ENCODE peak calls at places on chromosome 6, in seven cellular contexts. X is foreskin keratinocyte; C is left ventricle myocardium inferior; K is NT2/D1; Y is fibroblast of lung; A is CD8-positive, alpha-beta T cell; M is ovary. P is an unnamed sample.
A peak's percentile ranks its signal among the peaks of the same experiment; 100 is the strongest.

GRCh38 chr6:108661430-108661829 is 100.7 kb downstream of the FOXO3 start:
- DNase-seq in M (no peak), Y (peak; percentile 73), C (no peak), X (peak; percentile 70), K (no peak), A (no peak), P (no peak)

GRCh38 chr6:142207265-142207877 is 60.3 kb downstream of the VTA1 start:
- DNase-seq in C (peak; percentile 16), M (no peak), K (peak; percentile 25), X (peak; percentile 27), Y (peak; percentile 74), A (peak; percentile 43), P (no peak)

GRCh38 chr6:158500016-158500735 is 59.7 kb upstream of the TMEM181 start:
- DNase-seq in K (peak; percentile 6), Y (peak; percentile 49), M (no peak), X (peak; percentile 53), C (no peak), A (no peak), P (no peak)

GRCh38 chr6:5905431-5906339 is 101.0 kb downstream of the NRN1 start:
- DNase-seq in K (no peak), Y (peak; percentile 85), M (no peak), A (no peak), C (peak; percentile 80), X (peak; percentile 76), P (peak; percentile 75)

GRCh38 chr6:41167173-41167963 is 4.5 kb upstream of the TREM2 start:
- DNase-seq in A (no peak), X (peak; percentile 32), C (no peak), M (no peak), K (no peak), Y (peak; percentile 11), P (no peak)

GRCh38 chr6:124961468-124961783 is 811 bp upstream of the RNF217 start:
- DNase-seq in M (no peak), Y (no peak), C (no peak), K (no peak), X (no peak), A (no peak), P (no peak)

GRCh38 chr6:132253906-132254305 is 147.4 kb downstream of the MOXD1 start:
- DNase-seq in Y (no peak), C (no peak), A (no peak), X (no peak), K (peak; percentile 6), M (no peak), P (no peak)

GRCh38 chr6:127436578-127437110 is 22.5 kb downstream of the KIAA0408 start:
- DNase-seq in X (no peak), K (no peak), A (no peak), Y (no peak), C (no peak), M (no peak), P (no peak)

GRCh38 chr6:161301338-161301737 is 27.5 kb upstream of the AGPAT4 start:
- DNase-seq in A (no peak), C (peak; percentile 17), X (peak; percentile 81), M (no peak), K (no peak), Y (peak; percentile 84), P (no peak)

GRCh38 chr6:68343901-68344300 is 291.2 kb upstream of the ADGRB3 start:
- DNase-seq in C (no peak), A (no peak), K (peak; percentile 40), Y (peak; percentile 72), X (peak; percentile 7), M (no peak), P (no peak)

GRCh38 chr6:130075879-130076278 is 57.5 kb downstream of the L3MBTL3 start:
- DNase-seq in C (no peak), X (no peak), M (no peak), Y (peak; percentile 8), K (no peak), A (no peak), P (no peak)

GRCh38 chr6:137871299-137871698 is 4.2 kb downstream of the TNFAIP3 start:
- DNase-seq in M (no peak), Y (no peak), C (no peak), K (no peak), X (no peak), A (no peak), P (no peak)

GRCh38 chr6:137869781-137870180 is 2.7 kb downstream of the TNFAIP3 start:
- DNase-seq in C (no peak), A (no peak), X (peak; percentile 20), K (no peak), Y (no peak), M (no peak), P (no peak)

GRCh38 chr6:137870286-137870685 is 3.2 kb downstream of the TNFAIP3 start:
- DNase-seq in M (no peak), A (no peak), C (no peak), K (no peak), Y (no peak), X (no peak), P (no peak)

GRCh38 chr6:137872071-137872470 is 5.0 kb downstream of the TNFAIP3 start:
- DNase-seq in Y (no peak), K (no peak), X (peak; percentile 51), C (no peak), A (no peak), M (no peak), P (no peak)

DNA sequence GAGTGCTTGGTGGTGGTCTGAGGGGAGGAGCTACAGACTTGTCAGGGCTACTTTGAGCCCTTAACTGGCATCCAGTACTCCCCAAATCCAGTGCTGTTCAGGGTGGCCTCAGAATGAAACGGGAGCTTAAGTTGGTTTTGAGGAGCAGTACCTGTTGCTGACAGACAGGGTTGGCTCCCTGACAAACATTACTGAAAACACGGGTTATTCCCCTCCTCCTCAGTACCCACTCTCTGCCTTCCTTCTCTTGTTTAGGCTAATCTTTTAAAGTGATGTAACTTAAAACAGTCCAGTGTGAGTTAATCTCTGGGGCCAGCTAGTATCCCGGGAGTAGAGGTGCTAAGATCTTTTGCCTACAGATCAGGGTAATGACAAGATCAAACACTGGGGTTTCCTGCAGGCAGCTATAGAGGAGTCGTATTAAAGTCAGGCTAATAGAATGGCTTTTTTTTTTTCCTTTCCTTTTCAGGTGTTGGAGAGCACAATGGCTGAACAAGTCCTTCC is 3.7 kb downstream of the TNFAIP3 start:
- DNase-seq in K (no peak), M (no peak), X (peak; percentile 57), A (no peak), C (no peak), Y (no peak), P (no peak)
- H3K4me1 ChIP-seq in K (no peaks in the 10 kb centered on the region), M (peaks cover 13% of the 10 kb centered on the region), X (peaks cover 24% of the 10 kb centered on the region), A (peaks cover 61% of the 10 kb centered on the region), C (peaks cover 84% of the 10 kb centered on the region), Y (peaks cover 17% of the 10 kb centered on the region), P (peaks cover 5% of the 10 kb centered on the region)

GRCh38 chr6:36128073-36128472 is 2.2 kb upstream of the MAPK13 start:
- DNase-seq in K (no peak), M (no peak), C (no peak), X (no peak), Y (no peak), A (no peak), P (no peak)
- H3K4me1 ChIP-seq in K (peaks cover 8% of the 10 kb centered on the region), M (peaks cover 14% of the 10 kb centered on the region), C (peaks cover 27% of the 10 kb centered on the region), X (no peaks in the 10 kb centered on the region), Y (peaks cover 31% of the 10 kb centered on the region), A (peaks cover 69% of the 10 kb centered on the region), P (peaks cover 33% of the 10 kb centered on the region)

DNA sequence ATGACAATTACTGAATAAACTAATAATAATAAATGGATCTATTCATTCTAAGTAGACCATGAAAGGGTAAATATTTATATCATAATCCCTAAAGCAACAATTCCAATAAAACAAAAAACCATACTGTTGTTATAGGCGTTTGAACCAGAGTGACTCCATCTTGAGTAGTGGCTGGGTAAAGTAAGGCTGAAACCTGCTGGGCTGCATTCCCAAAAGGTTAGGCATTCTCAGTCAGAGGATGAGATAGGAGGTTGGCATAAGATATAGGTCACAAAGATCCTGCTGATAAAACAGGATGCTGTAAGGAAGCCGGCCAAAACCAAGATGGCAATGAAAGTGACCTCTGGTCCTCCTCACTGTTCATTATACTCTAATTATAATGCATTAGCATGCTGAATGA is 8.3 kb downstream of the OR2H1 start:
- DNase-seq in X (peak; percentile 52), A (no peak), M (no peak), Y (no peak), C (no peak), K (no peak), P (no peak)
- H3K4me1 ChIP-seq in X (peaks cover 12% of the 10 kb centered on the region), A (no peaks in the 10 kb centered on the region), M (no peaks in the 10 kb centered on the region), Y (no peaks in the 10 kb centered on the region), C (no peaks in the 10 kb centered on the region), K (no peaks in the 10 kb centered on the region), P (no peaks in the 10 kb centered on the region)

GRCh38 chr6:2850480-2851150 is 9.0 kb upstream of the SERPINB1 start:
- DNase-seq in X (no peak), C (no peak), A (no peak), K (no peak), Y (no peak), M (no peak), P (no peak)
- H3K4me1 ChIP-seq in X (peaks cover 6% of the 10 kb centered on the region), C (peaks cover 48% of the 10 kb centered on the region), A (peaks cover 45% of the 10 kb centered on the region), K (peaks cover 4% of the 10 kb centered on the region), Y (peaks cover 16% of the 10 kb centered on the region), M (peaks cover 6% of the 10 kb centered on the region), P (peaks cover 20% of the 10 kb centered on the region)

GRCh38 chr6:133689863-133690262 is 199.1 kb upstream of the TCF21 start:
- DNase-seq in C (no peak), M (no peak), Y (no peak), A (no peak), X (no peak), K (no peak), P (no peak)
- H3K4me1 ChIP-seq in C (no peaks in the 10 kb centered on the region), M (no peaks in the 10 kb centered on the region), Y (no peaks in the 10 kb centered on the region), A (no peaks in the 10 kb centered on the region), X (no peaks in the 10 kb centered on the region), K (no peaks in the 10 kb centered on the region), P (no peaks in the 10 kb centered on the region)

GRCh38 chr6:117602899-117603588 is 733 bp upstream of the GOPC start:
- DNase-seq in Y (no peak), M (no peak), A (no peak), C (no peak), X (no peak), K (no peak), P (no peak)
- H3K4me1 ChIP-seq in Y (no peaks in the 10 kb centered on the region), M (peaks cover 3% of the 10 kb centered on the region), A (peaks cover 16% of the 10 kb centered on the region), C (peaks cover 49% of the 10 kb centered on the region), X (peaks cover 5% of the 10 kb centered on the region), K (no peaks in the 10 kb centered on the region), P (no peaks in the 10 kb centered on the region)

DNA sequence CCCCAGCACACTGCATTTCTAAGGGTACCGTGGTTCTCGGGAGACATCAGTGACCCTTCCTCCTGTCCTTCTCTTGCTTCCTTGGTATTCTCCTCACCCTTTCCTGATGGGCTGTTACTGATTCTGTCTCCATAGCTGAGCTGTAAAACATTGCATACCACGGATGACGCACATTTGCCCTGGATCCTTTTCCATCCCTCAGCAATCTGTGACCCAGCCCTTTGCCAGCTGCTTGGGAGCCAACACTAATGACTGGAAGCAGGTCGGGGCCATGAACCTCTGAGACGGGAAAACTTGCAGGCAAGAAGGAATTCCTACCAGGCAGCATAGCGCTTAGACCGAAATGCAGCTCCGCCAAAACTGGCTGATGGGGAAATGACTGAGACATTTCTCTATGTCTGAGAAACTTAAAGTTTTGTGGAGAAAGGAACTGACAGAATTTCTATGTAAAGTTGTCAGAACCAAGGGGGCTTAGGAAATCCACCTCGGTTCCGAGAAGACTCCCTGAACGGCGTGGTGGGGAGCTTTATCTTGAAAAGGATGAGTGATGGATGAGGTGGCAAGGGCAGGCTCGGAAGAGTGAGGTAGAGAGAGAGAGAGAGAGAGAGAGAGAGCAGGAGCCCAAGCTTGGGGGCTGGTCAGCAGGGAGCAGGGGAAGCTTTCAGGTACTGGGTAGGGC is 19.2 kb downstream of the TUBB2B start:
- DNase-seq in Y (peak; percentile 95), A (no peak), C (no peak), X (peak; percentile 94), K (no peak), M (no peak), P (no peak)
- H3K4me1 ChIP-seq in Y (peaks cover 15% of the 10 kb centered on the region), A (no peaks in the 10 kb centered on the region), C (no peaks in the 10 kb centered on the region), X (peaks cover 18% of the 10 kb centered on the region), K (peaks cover 3% of the 10 kb centered on the region), M (no peaks in the 10 kb centered on the region), P (no peaks in the 10 kb centered on the region)